ENCODE peak calls at places on chromosomes 3 and 15, in seven cellular contexts. O is fibroblast of the aortic adventitia, F is hepatocyte, G is PC-9, W is cardiac muscle cell, J is heart right ventricle, M is PC-3. N is an unnamed sample.

GRCh38 chr15:29135702-29136426 is 133.8 kb downstream of the NSMCE3 start:
- DNase-seq in M (no peak), J (no peak), G (no peak), W (no peak), O (no peak), F (no peak), N (no peak)

GRCh38 chr3:195907730-195908438 is 467 bp downstream of the TNK2 start:
- DNase-seq in O (no peak), J (peak), G (peak), F (peak), W (peak), M (peak), N (peak)

GRCh38 chr15:70247281-70247680 is 149.6 kb upstream of the TLE3 start:
- DNase-seq in M (no peak), J (no peak), G (no peak), W (no peak), F (no peak), O (no peak), N (no peak)

GRCh38 chr15:93983501-93983900 is 247.9 kb upstream of the MCTP2 start:
- DNase-seq in F (no peak), W (no peak), O (no peak), G (no peak), M (no peak), J (peak), N (no peak)

GRCh38 chr15:70604671-70605070 is 158.7 kb downstream of the UACA start:
- DNase-seq in O (no peak), F (peak), J (no peak), G (no peak), M (peak), W (peak), N (no peak)

GRCh38 chr3:107683447-107683846 is 160.7 kb downstream of the BBX start:
- DNase-seq in J (no peak), W (peak), O (peak), M (no peak), F (no peak), G (no peak), N (no peak)

GRCh38 chr3:134078169-134078821 is 48.6 kb upstream of the SLCO2A1 start:
- DNase-seq in O (peak), M (peak), F (no peak), J (no peak), W (no peak), G (no peak), N (no peak)

GRCh38 chr3:133540896-133541674 is 32.4 kb upstream of the CDV3 start:
- DNase-seq in O (peak), G (peak), M (peak), J (no peak), F (peak), W (peak), N (peak)

GRCh38 chr15:25236143-25236860 is 202.5 kb downstream of the UBE3A start:
- DNase-seq in F (no peak), G (no peak), M (no peak), J (no peak), O (no peak), W (no peak), N (no peak)

DNA sequence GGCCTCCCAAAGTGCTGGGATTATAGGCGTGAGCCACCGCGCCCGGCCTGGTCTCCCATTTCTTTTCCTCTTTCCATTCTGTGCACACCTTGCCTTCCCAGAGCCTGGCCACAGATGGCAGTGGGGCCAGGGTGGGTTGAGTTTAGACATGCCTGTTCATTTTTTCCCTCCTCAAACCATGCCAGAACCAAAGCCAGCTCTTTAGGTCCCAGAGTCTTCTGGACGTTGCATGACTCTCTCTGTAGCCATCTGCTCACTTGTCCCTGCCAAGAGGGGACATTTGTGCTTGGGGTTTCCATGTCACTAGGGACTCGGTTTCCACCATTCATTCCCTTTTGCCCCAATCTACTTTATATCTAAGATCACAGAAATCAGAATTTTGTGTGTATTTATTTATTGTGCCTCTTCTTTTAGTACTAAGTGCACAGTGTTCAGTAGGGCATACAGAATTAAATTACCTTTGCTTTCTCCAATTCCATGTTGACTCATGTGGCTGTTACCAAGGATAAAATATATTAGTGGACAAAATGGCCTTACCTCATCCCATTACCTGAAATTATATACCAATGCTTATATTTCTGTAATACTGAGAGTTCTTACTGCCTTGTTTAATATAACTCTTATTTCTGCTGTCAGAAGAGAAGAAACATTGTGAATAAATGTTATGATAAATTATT is 49.6 kb downstream of the USP13 start:
- DNase-seq in G (no peak), O (no peak), J (no peak), M (no peak), F (no peak), W (no peak), N (no peak)
- H3K4me3 ChIP-seq in G (no peak), O (no peak), J (no peak), M (no peak), F (no peak), W (no peak), N (no peak)

DNA sequence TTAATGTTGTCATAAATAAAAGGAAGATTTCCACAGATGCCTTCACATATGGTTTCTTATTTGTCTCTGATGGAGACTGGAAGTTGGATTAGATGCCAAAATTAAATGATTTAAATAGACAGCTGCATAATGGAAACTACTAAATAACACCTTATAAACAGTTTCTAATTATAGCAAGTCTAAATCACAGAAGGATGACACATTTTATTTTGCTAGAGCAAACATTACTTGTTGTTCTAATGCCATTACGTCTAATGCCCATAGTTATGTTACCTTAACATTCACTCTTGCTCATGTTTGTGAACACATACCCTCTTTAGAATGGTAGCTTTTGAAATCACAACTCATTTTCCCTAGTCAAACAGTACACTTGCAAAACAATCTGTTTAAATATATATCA is 92.8 kb downstream of the ZIC4 start:
- DNase-seq in F (no peak), M (no peak), J (no peak), G (no peak), W (no peak), O (no peak), N (no peak)
- TF ChIP-seq CTCF in F (no peak), M (no peak), J (no peak), G (no peak), W (no peak), O (no peak), N (no peak)

DNA sequence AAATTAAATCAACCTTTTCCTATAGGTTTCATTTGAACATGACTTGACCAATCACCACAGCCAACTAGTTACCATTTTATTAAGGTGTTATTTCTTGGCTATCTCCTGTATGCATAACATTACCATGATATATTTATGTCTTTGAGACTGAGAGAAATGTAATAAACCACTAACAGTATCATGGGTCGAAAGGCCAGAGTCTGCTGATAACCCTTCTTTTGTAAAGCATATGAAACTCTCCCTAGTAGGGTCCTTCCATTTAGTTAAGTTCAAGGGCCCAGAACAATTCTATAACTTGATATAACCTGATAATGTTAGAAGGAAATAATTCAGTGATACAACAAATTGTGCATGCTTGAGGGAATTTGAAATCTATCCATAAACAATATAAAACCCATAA is 14.3 kb upstream of the DPH6 start:
- DNase-seq in J (no peak), O (no peak), F (no peak), W (no peak), M (no peak), G (no peak), N (no peak)
- H3K4me3 ChIP-seq in J (no peak), O (no peak), F (no peak), W (no peak), M (no peak), G (no peak), N (no peak)

GRCh38 chr15:89975482-89976291 is 25.4 kb upstream of the ZNF710 start:
- DNase-seq in G (no peak), W (no peak), M (no peak), J (no peak), F (no peak), O (no peak), N (no peak)

GRCh38 chr15:89972085-89972484 is 29.0 kb upstream of the ZNF710 start:
- DNase-seq in J (no peak), W (no peak), M (no peak), F (no peak), O (no peak), G (no peak), N (no peak)

GRCh38 chr15:89967892-89968291 is 33.2 kb upstream of the ZNF710 start:
- DNase-seq in G (no peak), O (no peak), J (no peak), F (no peak), M (no peak), W (no peak), N (no peak)

GRCh38 chr15:89971592-89971997 is 29.5 kb upstream of the ZNF710 start:
- DNase-seq in J (peak), W (peak), G (no peak), M (peak), O (peak), F (peak), N (peak)
- TF ChIP-seq CTCF in J (peak), W (peak), G (peak), M (peak), O (peak), F (peak), N (peak)

GRCh38 chr15:77066961-77067690 is 3.8 kb downstream of the TSPAN3 start:
- DNase-seq in J (no peak), M (peak), W (no peak), G (peak), F (peak), O (no peak), N (no peak)

GRCh38 chr15:77070180-77070499 is 769 bp downstream of the TSPAN3 start:
- DNase-seq in O (no peak), G (no peak), M (no peak), W (no peak), F (no peak), J (no peak), N (no peak)

GRCh38 chr15:77069521-77070121 is 1.3 kb downstream of the TSPAN3 start:
- DNase-seq in G (no peak), W (no peak), J (no peak), F (peak), M (peak), O (no peak), N (peak)

GRCh38 chr15:77068633-77069032 is 2.3 kb downstream of the TSPAN3 start:
- DNase-seq in J (no peak), G (no peak), M (no peak), O (no peak), F (no peak), W (no peak), N (no peak)

DNA sequence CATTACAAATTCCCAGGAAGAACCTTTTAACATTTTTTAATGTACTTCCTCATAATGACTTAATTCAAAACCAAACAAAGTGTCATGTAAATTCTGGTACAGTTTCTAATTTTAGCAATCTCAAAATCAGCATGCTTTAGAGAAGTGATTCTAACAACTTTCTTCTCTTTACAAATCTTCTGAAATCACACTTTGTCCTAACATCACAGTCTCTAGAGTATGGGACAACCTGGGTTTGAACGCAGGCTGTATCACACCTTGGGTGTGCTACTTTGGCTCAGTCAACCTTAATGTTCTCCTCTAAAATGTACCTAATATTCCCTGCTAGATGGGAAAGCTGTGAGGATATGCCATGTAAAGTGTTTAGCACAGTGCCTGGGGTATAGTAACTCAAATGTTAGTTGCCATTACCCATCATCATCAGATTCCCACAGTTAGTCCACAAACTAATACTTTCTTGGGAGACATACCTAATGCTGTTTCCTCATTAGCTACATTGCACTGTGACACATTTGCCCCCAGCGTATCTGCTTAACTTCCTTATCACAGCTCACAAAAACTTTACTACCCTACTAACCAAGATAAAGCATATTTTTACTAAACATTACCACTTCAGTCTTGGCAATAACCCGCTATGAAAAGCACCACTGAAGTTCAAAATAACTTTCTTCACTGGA is 3.1 kb downstream of the TSPAN3 start:
- DNase-seq in F (peak), W (no peak), G (peak), O (no peak), J (no peak), M (no peak), N (peak)
- H3K4me3 ChIP-seq in F (no peak), W (no peak), G (peak), O (no peak), J (no peak), M (peak), N (peak)

GRCh38 chr15:66130496-66131014 is 123.0 kb downstream of the MEGF11 start:
- DNase-seq in J (no peak), W (peak), M (no peak), O (no peak), F (no peak), G (no peak), N (no peak)
- TF ChIP-seq CTCF in J (no peak), W (peak), M (no peak), O (no peak), F (no peak), G (no peak), N (no peak)

GRCh38 chr15:98150084-98150483 is 189.6 kb downstream of the ARRDC4 start:
- DNase-seq in J (no peak), G (no peak), M (no peak), W (no peak), O (no peak), F (no peak), N (no peak)

GRCh38 chr15:98150531-98150930 is 190.0 kb downstream of the ARRDC4 start:
- DNase-seq in M (no peak), O (no peak), G (no peak), F (no peak), W (no peak), J (no peak), N (no peak)

GRCh38 chr15:98154863-98155262 is 194.4 kb downstream of the ARRDC4 start:
- DNase-seq in M (peak), W (peak), J (no peak), O (peak), F (peak), G (peak), N (no peak)

GRCh38 chr15:98147415-98147814 is 186.9 kb downstream of the ARRDC4 start:
- DNase-seq in F (no peak), M (no peak), J (no peak), W (no peak), O (no peak), G (no peak), N (no peak)

DNA sequence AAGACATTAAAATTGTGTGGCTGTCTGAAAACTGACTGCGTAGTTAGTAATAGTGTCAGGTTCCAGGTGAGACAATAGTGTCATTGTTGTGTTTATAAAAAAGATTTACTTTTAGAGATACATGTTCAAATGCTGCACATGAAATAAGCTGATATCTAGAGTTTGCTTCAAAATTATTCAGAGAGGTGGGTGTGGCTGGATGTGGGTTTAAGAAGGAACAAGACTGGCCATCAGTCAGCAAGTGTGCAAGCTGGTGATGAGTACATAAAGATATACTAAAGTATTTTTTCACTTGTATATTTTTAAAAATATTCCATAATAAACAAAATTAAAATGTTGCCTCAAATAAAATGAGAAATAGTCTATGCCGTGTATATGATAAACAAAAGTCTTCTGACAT is 190.6 kb downstream of the ARRDC4 start:
- DNase-seq in O (no peak), M (no peak), J (no peak), G (no peak), F (no peak), W (no peak), N (no peak)
- H3K4me3 ChIP-seq in O (no peak), M (no peak), J (no peak), G (no peak), F (no peak), W (no peak), N (no peak)

GRCh38 chr3:30893678-30894325 is 659 bp downstream of the GADL1 start:
- DNase-seq in F (no peak), W (no peak), O (no peak), M (peak), J (no peak), G (no peak), N (no peak)

GRCh38 chr3:30890907-30891306 is 3.6 kb downstream of the GADL1 start:
- DNase-seq in G (no peak), J (no peak), W (no peak), M (no peak), F (no peak), O (no peak), N (no peak)

GRCh38 chr3:30895329-30895728 is 868 bp upstream of the GADL1 start:
- DNase-seq in G (no peak), J (no peak), O (no peak), M (no peak), F (no peak), W (no peak), N (no peak)

DNA sequence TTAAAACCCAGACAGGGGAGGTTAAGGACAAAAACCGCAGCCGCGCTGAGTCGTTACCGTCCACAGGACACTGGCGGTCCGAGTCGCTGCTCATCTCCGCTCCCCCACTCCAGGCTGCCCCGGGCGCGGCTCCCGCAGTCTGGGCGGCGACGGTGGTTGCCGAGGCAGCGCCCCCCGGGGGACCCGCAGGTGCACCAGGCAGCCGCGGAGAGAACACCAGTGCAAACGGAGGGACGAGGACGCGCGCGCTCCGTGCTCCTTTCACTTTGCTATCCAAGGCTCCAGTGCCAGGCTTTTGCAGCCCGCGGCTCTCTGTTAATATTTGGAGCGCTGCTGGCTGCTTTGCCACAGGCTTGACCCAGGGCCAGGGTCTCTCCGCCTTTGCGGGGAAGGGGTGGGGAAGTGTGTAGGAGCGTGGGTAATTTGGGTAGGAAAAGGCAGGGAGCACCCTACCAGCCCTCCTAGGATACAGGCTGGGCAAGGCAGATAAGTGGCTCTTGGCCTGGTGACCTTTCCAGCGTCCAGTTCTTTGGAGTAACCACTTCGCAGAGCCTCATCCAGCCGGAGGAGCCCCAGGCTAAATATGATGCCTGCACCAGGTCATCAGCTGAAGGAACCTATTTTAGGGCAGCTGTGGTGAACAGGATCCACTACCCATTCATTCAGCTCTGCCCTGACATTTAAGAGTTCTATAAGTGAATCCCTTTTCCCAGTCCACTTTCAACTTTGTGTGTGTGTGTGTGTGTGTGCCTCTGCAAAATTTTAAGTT is at the start of gene GADL1:
- DNase-seq in O (no peak), M (peak), J (peak), F (peak), W (peak), G (no peak), N (no peak)
- TF ChIP-seq CTCF in O (no peak), M (no peak), J (no peak), F (no peak), W (no peak), G (no peak), N (no peak)

DNA sequence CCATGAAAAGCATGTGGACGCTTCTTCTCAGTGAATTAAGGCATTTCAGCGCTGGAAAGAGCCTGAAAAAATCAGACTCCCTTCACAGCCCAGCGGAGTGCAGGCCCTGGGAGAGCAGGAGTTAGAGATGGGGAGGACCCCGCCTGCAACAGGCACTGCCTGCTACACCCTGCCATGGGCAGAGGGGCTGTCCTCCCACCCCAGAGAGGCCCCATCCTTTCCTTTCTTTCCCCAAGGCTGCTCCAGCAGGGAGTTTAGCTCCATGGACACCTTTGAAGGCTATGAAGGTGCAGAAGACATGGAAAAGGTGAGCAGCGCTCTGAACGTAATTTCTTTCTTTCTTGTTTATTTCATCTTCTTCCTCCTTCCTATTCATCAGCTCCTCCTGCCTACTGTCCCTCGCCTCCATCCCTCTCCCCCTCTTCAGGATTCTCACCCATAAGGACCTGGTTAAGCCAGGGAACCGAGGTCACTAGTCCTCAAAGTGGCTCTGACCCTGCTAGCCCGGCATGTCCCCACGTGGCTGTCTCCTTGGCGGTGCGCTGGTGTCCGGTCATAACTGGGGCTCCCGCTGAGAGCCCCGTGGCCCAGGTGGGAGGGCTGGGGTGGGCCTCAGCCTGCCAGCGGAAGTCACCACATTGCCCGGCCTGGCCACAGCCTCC is 16.1 kb upstream of the ADIPOQ start:
- DNase-seq in G (no peak), M (no peak), O (no peak), W (no peak), J (no peak), F (no peak), N (peak)
- H3K4me3 ChIP-seq in G (peak), M (peak), O (peak), W (peak), J (peak), F (no peak), N (peak)